ENCODE peak calls at places on chromosomes 6 and 20, in five cellular contexts. X is upper lobe of left lung; C is neural crest cell; F is CD4-positive, alpha-beta T cell; R is GM23338. N is an unnamed sample.

GRCh38 chr20:44489931-44490330 is 14.3 kb downstream of the TTPAL start:
- DNase-seq in X (no peak), C (no peak), F (no peak), R (no peak), N (no peak)

GRCh38 chr6:154682633-154683125 is 50.5 kb upstream of the SCAF8 start:
- DNase-seq in X (no peak), C (no peak), F (no peak), R (no peak), N (no peak)

GRCh38 chr6:130836071-130836670 is 9.0 kb downstream of the SMLR1 start:
- DNase-seq in X (no peak), C (no peak), F (no peak), R (no peak), N (no peak)

GRCh38 chr6:130810307-130811030 is 16.7 kb upstream of the SMLR1 start:
- DNase-seq in X (no peak), C (no peak), F (no peak), R (peak), N (no peak)

GRCh38 chr6:38354033-38354373 is 285.7 kb downstream of the BTBD9 start:
- DNase-seq in X (no peak), C (no peak), F (no peak), R (no peak), N (no peak)

GRCh38 chr20:1469925-1470571 is 3.4 kb upstream of the NSFL1C start:
- DNase-seq in X (peak), C (peak), F (no peak), R (peak), N (peak)

GRCh38 chr6:83193747-83194582 is 808 bp downstream of the RWDD2A start:
- DNase-seq in X (peak), C (peak), F (no peak), R (peak), N (no peak)

GRCh38 chr6:45625191-45625664 is 247.5 kb upstream of the SUPT3H start:
- DNase-seq in X (no peak), C (no peak), F (no peak), R (no peak), N (no peak)

GRCh38 chr6:140437619-140438345 is 1063.3 kb upstream of the CITED2 start:
- DNase-seq in X (no peak), C (no peak), F (no peak), R (no peak), N (no peak)

GRCh38 chr6:139433647-139434419 is 59.4 kb upstream of the CITED2 start:
- DNase-seq in X (no peak), C (no peak), F (no peak), R (no peak), N (no peak)

GRCh38 chr6:31558631-31559500 is 11.5 kb downstream of the NFKBIL1 start:
- DNase-seq in X (peak), C (no peak), F (peak), R (no peak), N (no peak)

GRCh38 chr6:158816329-158816728 is 2.8 kb downstream of the EZR start:
- DNase-seq in X (peak), C (no peak), F (no peak), R (no peak), N (no peak)

GRCh38 chr6:46044876-46045617 is 29.4 kb upstream of the CLIC5 start:
- DNase-seq in X (peak), C (no peak), F (no peak), R (no peak), N (peak)

GRCh38 chr6:99521557-99522286 is 6.5 kb upstream of the USP45 start:
- DNase-seq in X (peak), C (no peak), F (no peak), R (peak), N (no peak)

GRCh38 chr6:25154034-25154596 is 125.1 kb upstream of the CARMIL1 start:
- DNase-seq in X (no peak), C (no peak), F (no peak), R (no peak), N (no peak)

GRCh38 chr6:71190809-71191208 is 97.8 kb upstream of the OGFRL1 start:
- DNase-seq in X (no peak), C (no peak), F (no peak), R (peak), N (no peak)

GRCh38 chr6:159769470-159769869 is 7.6 kb downstream of the ACAT2 start:
- DNase-seq in X (no peak), C (no peak), F (no peak), R (no peak), N (no peak)

GRCh38 chr6:89298680-89299450 is 16.2 kb downstream of the GABRR2 start:
- DNase-seq in X (no peak), C (no peak), F (peak), R (no peak), N (no peak)

GRCh38 chr6:136655251-136656014 is 105.2 kb upstream of the MAP7 start:
- DNase-seq in X (peak), C (no peak), F (no peak), R (no peak), N (no peak)

GRCh38 chr6:14053776-14054175 is 63.8 kb upstream of the CD83 start:
- DNase-seq in X (no peak), C (no peak), F (no peak), R (no peak), N (no peak)

GRCh38 chr6:116397960-116398359 is 27.2 kb downstream of the DSE start:
- DNase-seq in X (no peak), C (no peak), F (no peak), R (no peak), N (no peak)

GRCh38 chr6:166223091-166223490 is 55.4 kb upstream of the TBXT start:
- DNase-seq in X (no peak), C (no peak), F (no peak), R (no peak), N (no peak)
- TF ChIP-seq CTCF in X (no peak), C (no peak), F (no peak), R (no peak), N (no peak)

GRCh38 chr20:57225197-57225733 is 41.2 kb downstream of the BMP7 start:
- DNase-seq in X (no peak), C (no peak), F (no peak), R (no peak), N (no peak)
- TF ChIP-seq CTCF in X (no peak), C (no peak), F (no peak), R (no peak), N (no peak)

DNA sequence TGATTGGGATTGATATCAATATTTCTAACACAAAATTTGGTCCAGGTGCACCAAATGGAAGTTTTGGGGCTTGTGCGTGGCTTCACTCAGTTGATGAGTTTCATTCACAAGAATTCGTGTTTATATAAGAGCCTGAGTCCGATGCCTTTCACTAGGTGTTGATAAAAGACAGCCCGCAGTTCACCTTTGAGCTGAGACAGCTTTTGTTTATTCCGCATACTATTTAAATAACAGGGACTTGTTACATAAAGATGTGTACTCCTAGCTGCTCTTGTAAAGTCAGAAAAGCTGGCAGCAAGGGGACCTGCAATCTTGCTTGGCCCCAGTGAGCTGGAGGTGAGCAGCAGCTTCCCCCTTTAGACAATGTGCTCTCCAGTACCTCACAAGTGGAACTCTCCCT is 19.0 kb upstream of the NRN1 start:
- DNase-seq in X (no peak), C (no peak), F (no peak), R (no peak), N (no peak)
- TF ChIP-seq CTCF in X (no peak), C (no peak), F (no peak), R (no peak), N (no peak)

DNA sequence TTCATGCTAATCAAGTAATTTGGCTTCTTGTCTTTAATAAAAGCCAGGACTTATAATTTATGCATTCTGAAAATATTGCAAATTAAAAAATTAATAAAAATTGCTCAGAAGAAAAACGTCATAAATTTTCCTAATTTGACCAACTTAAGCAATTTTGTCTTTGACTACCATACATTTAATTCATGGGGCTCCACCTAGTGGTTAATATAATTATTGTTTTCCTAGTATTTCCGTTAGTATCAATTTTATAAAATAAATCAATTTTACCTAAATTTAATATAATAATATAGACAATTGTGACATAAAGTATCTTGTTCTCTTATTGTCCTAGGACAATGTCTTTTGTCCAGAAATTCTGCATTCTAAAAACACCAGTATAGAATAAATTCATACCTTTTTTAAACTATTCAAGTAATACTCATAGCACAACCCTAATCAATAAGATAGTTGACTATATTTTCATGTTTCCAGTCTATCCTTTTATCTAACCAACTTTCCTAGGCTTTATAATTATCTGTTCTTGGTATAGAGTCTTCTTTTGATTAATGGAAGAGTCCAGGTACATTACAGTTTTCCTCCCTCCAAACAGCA is 319.9 kb downstream of the TRDN start:
- DNase-seq in X (no peak), C (no peak), F (no peak), R (peak), N (no peak)
- TF ChIP-seq CTCF in X (no peak), C (peak), F (peak), R (no peak), N (no peak)

DNA sequence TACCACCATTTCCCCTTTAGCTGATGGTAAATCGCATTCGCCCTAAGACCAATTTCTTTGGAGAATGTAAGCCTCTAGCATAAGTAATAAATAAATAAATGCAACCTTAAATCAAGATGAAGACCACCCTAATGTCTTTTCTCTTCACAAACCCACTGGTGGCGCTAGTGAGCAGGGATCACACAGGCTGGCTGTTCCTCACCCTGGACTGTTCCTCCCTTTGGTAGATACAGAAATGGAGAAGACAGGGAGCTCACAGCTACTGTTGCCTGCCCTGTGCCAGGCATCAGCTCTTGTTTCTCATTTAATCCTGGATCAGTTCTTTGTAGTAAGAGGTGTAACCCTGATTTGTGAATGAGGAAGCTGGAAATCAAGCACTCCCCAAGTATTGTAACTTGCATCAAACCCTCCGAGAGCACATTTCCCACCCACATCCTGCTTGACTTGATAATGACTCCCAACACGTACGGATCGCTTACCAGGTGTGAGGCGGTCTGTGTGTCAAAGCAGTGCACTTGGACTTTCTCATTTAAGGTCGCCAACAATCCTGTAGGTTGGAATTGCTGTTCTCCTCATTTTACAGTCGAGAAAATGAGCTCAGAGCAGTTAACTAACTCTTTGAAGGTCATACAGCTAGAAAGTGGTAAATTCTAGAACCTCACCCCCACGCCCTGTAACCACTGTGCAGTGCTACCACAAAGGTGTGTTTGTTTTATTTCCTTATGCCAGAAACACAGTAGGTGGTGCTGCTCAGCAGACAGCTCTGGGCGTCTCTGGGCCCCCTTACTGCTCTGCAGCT is 236.2 kb downstream of the TSHZ2 start:
- DNase-seq in X (no peak), C (peak), F (no peak), R (peak), N (no peak)
- TF ChIP-seq CTCF in X (no peak), C (peak), F (no peak), R (peak), N (no peak)

N was measured in omental fat pad.